ENCODE peak calls at places on chromosomes 5 and 9, in seven cellular contexts. P is HS-5; X is stimulated activated CD8-positive, alpha-beta memory T cell treated with anti-CD3 and anti-CD28 coated beads, Interleukin-15, amount 100 ng/mL, for 24 hours; G is progenitor cell of endocrine pancreas; M is GM23248; B is NCI-H510A; F is mucosa of descending colon. L is an unnamed sample.

GRCh38 chr9:134693011-134693410 is 51.4 kb downstream of the COL5A1 start:
- DNase-seq in F (no peak), M (no peak), B (no peak), G (no peak), X (no peak), P (no peak), L (no peak)

GRCh38 chr5:176776141-176776865 is 34.1 kb upstream of the UNC5A start:
- DNase-seq in G (no peak), X (no peak), F (no peak), M (no peak), P (no peak), B (no peak), L (no peak)

GRCh38 chr5:78964889-78965288 is 20.2 kb downstream of the ARSB start:
- DNase-seq in P (peak), X (no peak), M (peak), B (peak), F (peak), G (no peak), L (peak)

GRCh38 chr5:88979244-88979643 is 96.3 kb upstream of the MEF2C start:
- DNase-seq in B (no peak), P (peak), M (peak), F (no peak), X (no peak), G (no peak), L (no peak)

GRCh38 chr9:119322137-119322695 is 47.0 kb downstream of the BRINP1 start:
- DNase-seq in G (no peak), B (no peak), X (no peak), F (no peak), P (no peak), M (peak), L (no peak)

GRCh38 chr9:125509476-125509875 is 197.5 kb downstream of the MAPKAP1 start:
- DNase-seq in F (no peak), P (no peak), M (peak), G (no peak), X (no peak), B (no peak), L (no peak)

GRCh38 chr9:97749928-97750327 is 52.8 kb upstream of the XPA start:
- DNase-seq in G (no peak), F (no peak), M (no peak), B (no peak), X (no peak), P (no peak), L (no peak)

GRCh38 chr5:99320461-99320860 is 391.7 kb upstream of the CHD1 start:
- DNase-seq in X (no peak), M (no peak), G (no peak), F (no peak), B (no peak), P (no peak), L (no peak)

GRCh38 chr9:133709716-133710571 is 28.2 kb downstream of the SARDH start:
- DNase-seq in M (no peak), P (no peak), B (no peak), X (no peak), F (no peak), G (no peak), L (no peak)

GRCh38 chr5:7873216-7873615 is 4.3 kb downstream of the MTRR start:
- DNase-seq in B (no peak), G (no peak), X (no peak), P (no peak), F (no peak), M (no peak), L (no peak)

GRCh38 chr9:2634158-2634557 is 12.6 kb downstream of the VLDLR start:
- DNase-seq in F (no peak), X (no peak), B (no peak), P (no peak), G (no peak), M (no peak), L (no peak)

GRCh38 chr5:77168187-77168883 is 42.1 kb upstream of the PDE8B start:
- DNase-seq in B (no peak), X (no peak), M (peak), F (no peak), P (no peak), G (no peak), L (no peak)

L was measured in NCI-H2107.